ENCODE peak calls at places on chromosomes 12 and 14, in four cellular contexts. One of them, this sample, is unnamed.

GRCh38 chr14:94598816-94599655 is 13.2 kb upstream of the SERPINA3 start:
- DNase-seq in bronchial epithelial cell: peak
- DNase-seq in WTC11: no peak
- DNase-seq in HT-29: peak
- DNase-seq in this sample: no peak

GRCh38 chr12:96187675-96188355 is 6.4 kb upstream of the ELK3 start:
- DNase-seq in bronchial epithelial cell: no peak
- DNase-seq in HT-29: no peak
- DNase-seq in WTC11: no peak
- DNase-seq in this sample: peak

GRCh38 chr14:92923744-92924103 is 774 bp downstream of the CHGA start:
- DNase-seq in HT-29: no peak
- DNase-seq in bronchial epithelial cell: no peak
- DNase-seq in WTC11: no peak
- DNase-seq in this sample: no peak

GRCh38 chr14:71665157-71665556 is 267.1 kb upstream of the RGS6 start:
- DNase-seq in bronchial epithelial cell: peak
- DNase-seq in WTC11: no peak
- DNase-seq in HT-29: no peak
- DNase-seq in this sample: no peak

GRCh38 chr12:70835948-70836347 is 84.6 kb downstream of the PTPRR start:
- DNase-seq in HT-29: no peak
- DNase-seq in WTC11: no peak
- DNase-seq in bronchial epithelial cell: no peak
- DNase-seq in this sample: no peak

GRCh38 chr14:33483110-33483509 is 467.8 kb downstream of the EGLN3 start:
- DNase-seq in WTC11: no peak
- DNase-seq in bronchial epithelial cell: no peak
- DNase-seq in HT-29: no peak
- DNase-seq in this sample: no peak

GRCh38 chr14:66069830-66070541 is 416.2 kb upstream of the CCDC196 start:
- DNase-seq in HT-29: no peak
- DNase-seq in bronchial epithelial cell: peak
- DNase-seq in WTC11: no peak
- DNase-seq in this sample: no peak

GRCh38 chr12:64669270-64669842 is 59.1 kb downstream of the RASSF3 start:
- DNase-seq in WTC11: peak
- DNase-seq in HT-29: peak
- DNase-seq in bronchial epithelial cell: peak
- DNase-seq in this sample: no peak

GRCh38 chr12:1907652-1908611 is 10.5 kb downstream of the CACNA2D4 start:
- DNase-seq in bronchial epithelial cell: no peak
- DNase-seq in HT-29: no peak
- DNase-seq in WTC11: peak
- DNase-seq in this sample: no peak

GRCh38 chr14:73696466-73697390 is 17.5 kb downstream of the PNMA1 start:
- DNase-seq in bronchial epithelial cell: peak
- DNase-seq in WTC11: no peak
- DNase-seq in HT-29: peak
- DNase-seq in this sample: no peak

GRCh38 chr14:72638021-72638420 is 255.9 kb downstream of the DPF3 start:
- DNase-seq in WTC11: no peak
- DNase-seq in HT-29: no peak
- DNase-seq in bronchial epithelial cell: peak
- DNase-seq in this sample: no peak

GRCh38 chr12:55930771-55931316 is at the start of gene DGKA:
- DNase-seq in HT-29: peak
- DNase-seq in WTC11: peak
- DNase-seq in bronchial epithelial cell: peak
- DNase-seq in this sample: peak

GRCh38 chr12:117042171-117042809 is 56.9 kb downstream of the TESC start:
- DNase-seq in bronchial epithelial cell: no peak
- DNase-seq in WTC11: no peak
- DNase-seq in HT-29: no peak
- DNase-seq in this sample: no peak

GRCh38 chr12:117311-117710 is 50.7 kb downstream of the IQSEC3 start:
- DNase-seq in bronchial epithelial cell: no peak
- DNase-seq in HT-29: no peak
- DNase-seq in WTC11: no peak
- DNase-seq in this sample: no peak

GRCh38 chr12:24922109-24922508 is 26.8 kb downstream of the BCAT1 start:
- DNase-seq in HT-29: no peak
- DNase-seq in WTC11: no peak
- DNase-seq in bronchial epithelial cell: peak
- DNase-seq in this sample: no peak

GRCh38 chr12:89162704-89163261 is 189.5 kb downstream of the DUSP6 start:
- DNase-seq in HT-29: no peak
- DNase-seq in bronchial epithelial cell: peak
- DNase-seq in WTC11: no peak
- DNase-seq in this sample: no peak

GRCh38 chr12:103743788-103744187 is 97.2 kb downstream of the NT5DC3 start:
- DNase-seq in HT-29: no peak
- DNase-seq in WTC11: no peak
- DNase-seq in bronchial epithelial cell: no peak
- DNase-seq in this sample: no peak

GRCh38 chr12:110022980-110023633 is 23.9 kb downstream of the ANKRD13A start:
- DNase-seq in HT-29: no peak
- DNase-seq in bronchial epithelial cell: no peak
- DNase-seq in WTC11: no peak
- DNase-seq in this sample: peak

GRCh38 chr14:77804592-77804991 is 4.7 kb downstream of the ADCK1 start:
- DNase-seq in bronchial epithelial cell: peak
- DNase-seq in WTC11: peak
- DNase-seq in HT-29: peak
- DNase-seq in this sample: no peak

GRCh38 chr12:121128908-121129704 is 3.6 kb upstream of the P2RX7 start:
- DNase-seq in HT-29: no peak
- DNase-seq in bronchial epithelial cell: peak
- DNase-seq in WTC11: peak
- DNase-seq in this sample: no peak

GRCh38 chr12:6708968-6709394 is 8.4 kb upstream of the PIANP start:
- DNase-seq in bronchial epithelial cell: no peak
- DNase-seq in WTC11: no peak
- DNase-seq in HT-29: no peak
- DNase-seq in this sample: no peak

GRCh38 chr14:81464253-81465001 is 64.3 kb upstream of the STON2 start:
- DNase-seq in WTC11: peak
- DNase-seq in HT-29: peak
- DNase-seq in bronchial epithelial cell: peak
- DNase-seq in this sample: peak

GRCh38 chr12:27626239-27626638 is 70.0 kb upstream of the REP15 start:
- DNase-seq in HT-29: no peak
- DNase-seq in bronchial epithelial cell: peak
- DNase-seq in WTC11: no peak
- DNase-seq in this sample: no peak

GRCh38 chr14:69610859-69611263 is 535 bp upstream of the SUSD6 start:
- DNase-seq in bronchial epithelial cell: no peak
- DNase-seq in WTC11: no peak
- DNase-seq in HT-29: peak
- DNase-seq in this sample: no peak

GRCh38 chr12:110266980-110267620 is 13.9 kb upstream of the ATP2A2 start:
- DNase-seq in bronchial epithelial cell: peak
- DNase-seq in WTC11: no peak
- DNase-seq in HT-29: peak
- DNase-seq in this sample: peak

GRCh38 chr12:4833511-4833910 is 76.2 kb upstream of the KCNA1 start:
- DNase-seq in WTC11: no peak
- DNase-seq in bronchial epithelial cell: no peak
- DNase-seq in HT-29: no peak
- DNase-seq in this sample: no peak

GRCh38 chr12:47079894-47080724 is at the start of gene AMIGO2:
- DNase-seq in WTC11: peak
- DNase-seq in bronchial epithelial cell: peak
- DNase-seq in HT-29: peak
- DNase-seq in this sample: no peak

GRCh38 chr14:75132374-75133086 is 5.7 kb upstream of the NEK9 start:
- DNase-seq in HT-29: peak
- DNase-seq in bronchial epithelial cell: peak
- DNase-seq in WTC11: peak
- DNase-seq in this sample: peak

GRCh38 chr14:95064256-95064655 is 93.1 kb downstream of the DICER1 start:
- DNase-seq in HT-29: no peak
- DNase-seq in WTC11: no peak
- DNase-seq in bronchial epithelial cell: no peak
- DNase-seq in this sample: no peak

GRCh38 chr12:79686171-79686570 is 4.6 kb downstream of the PAWR start:
- DNase-seq in WTC11: no peak
- DNase-seq in HT-29: peak
- DNase-seq in bronchial epithelial cell: peak
- DNase-seq in this sample: no peak

GRCh38 chr14:106268013-106268727 is 741.8 kb downstream of the TMEM121 start:
- DNase-seq in bronchial epithelial cell: no peak
- DNase-seq in WTC11: no peak
- DNase-seq in HT-29: peak
- DNase-seq in this sample: no peak

GRCh38 chr12:107748472-107748871 is 12.5 kb downstream of the PRDM4 start:
- DNase-seq in WTC11: no peak
- DNase-seq in HT-29: no peak
- DNase-seq in bronchial epithelial cell: peak
- DNase-seq in this sample: no peak

GRCh38 chr14:100080206-100080605 is 15.0 kb downstream of the EVL start:
- DNase-seq in WTC11: no peak
- DNase-seq in bronchial epithelial cell: no peak
- DNase-seq in HT-29: no peak
- DNase-seq in this sample: no peak

GRCh38 chr14:104149617-104150141 is 11.3 kb downstream of the KIF26A start:
- DNase-seq in WTC11: peak
- DNase-seq in HT-29: no peak
- DNase-seq in bronchial epithelial cell: no peak
- DNase-seq in this sample: peak

GRCh38 chr14:67853748-67854147 is 34.2 kb downstream of the RAD51B start:
- DNase-seq in bronchial epithelial cell: no peak
- DNase-seq in HT-29: no peak
- DNase-seq in WTC11: no peak
- DNase-seq in this sample: no peak

GRCh38 chr12:78095623-78096022 is 264.9 kb downstream of the NAV3 start:
- DNase-seq in HT-29: no peak
- DNase-seq in WTC11: no peak
- DNase-seq in bronchial epithelial cell: peak
- DNase-seq in this sample: no peak

This sample was measured in DMS 273 treated with DMSO at 0.1 percent for 48 hours.